ENCODE peak calls at places on chromosome 4, in four cellular contexts. D is tibial nerve, M is thoracic aorta, W is transverse colon. L is an unnamed sample.

GRCh38 chr4:151709587-151709986 is 51.2 kb downstream of the GATB start:
- DNase-seq in D (no peak), M (no peak), W (no peak), L (no peak)

GRCh38 chr4:5125326-5125725 is 74.0 kb downstream of the STK32B start:
- DNase-seq in D (no peak), W (no peak), M (no peak), L (no peak)

GRCh38 chr4:30753316-30753715 is 33.1 kb downstream of the PCDH7 start:
- DNase-seq in W (no peak), M (no peak), D (no peak), L (peak; percentile 65)

GRCh38 chr4:176927664-176928063 is 134.9 kb upstream of the VEGFC start:
- DNase-seq in M (no peak), D (no peak), W (no peak), L (peak; percentile 66)

GRCh38 chr4:99395595-99396364 is 39.4 kb downstream of the ADH7 start:
- DNase-seq in M (no peak), W (no peak), D (no peak), L (peak; percentile 56)

GRCh38 chr4:142091085-142091513 is 454.7 kb downstream of the IL15 start:
- DNase-seq in M (peak; percentile 8), W (no peak), D (peak; percentile 46), L (peak; percentile 89)

GRCh38 chr4:183172881-183173280 is 73.8 kb downstream of the WWC2 start:
- DNase-seq in W (no peak), M (no peak), D (no peak), L (no peak)

GRCh38 chr4:81571105-81571504 is 99.4 kb upstream of the RASGEF1B start:
- DNase-seq in D (no peak), W (no peak), M (no peak), L (peak; percentile 33)

GRCh38 chr4:139973015-139973414 is 181.0 kb downstream of the MAML3 start:
- DNase-seq in M (no peak), W (no peak), D (no peak), L (peak; percentile 5)

GRCh38 chr4:36824682-36825081 is 419.9 kb upstream of the NWD2 start:
- DNase-seq in M (no peak), D (no peak), W (no peak), L (no peak)

GRCh38 chr4:145481164-145481941 is at the start of gene SMAD1:
- DNase-seq in W (peak; percentile 86), M (peak; percentile 51), D (peak; percentile 66), L (peak; percentile 87)

GRCh38 chr4:947491-947971 is 15.3 kb downstream of the TMEM175 start:
- DNase-seq in M (no peak), D (no peak), W (no peak), L (no peak)

GRCh38 chr4:38519671-38520070 is 144.3 kb upstream of the KLF3 start:
- DNase-seq in M (no peak), W (no peak), D (no peak), L (no peak)

GRCh38 chr4:141957416-141957815 is 321.0 kb downstream of the IL15 start:
- DNase-seq in M (no peak), W (no peak), D (no peak), L (no peak)

GRCh38 chr4:40189997-40190396 is 6.8 kb upstream of the RHOH start:
- DNase-seq in D (no peak), W (no peak), M (no peak), L (no peak)

GRCh38 chr4:185656467-185656890 is 121.2 kb upstream of the PDLIM3 start:
- DNase-seq in M (no peak), W (peak; percentile 25), D (peak; percentile 10), L (peak; percentile 46)

GRCh38 chr4:144948421-144948820 is 149.6 kb downstream of the ANAPC10 start:
- DNase-seq in M (no peak), D (no peak), W (no peak), L (no peak)

GRCh38 chr4:105274504-105274903 is 127.8 kb downstream of the TET2 start:
- DNase-seq in D (no peak), M (no peak), W (no peak), L (no peak)
- H3K4me3 ChIP-seq in D (no peak overlapping the region), M (no peak overlapping the region), W (no peak overlapping the region), L (no peak overlapping the region)

DNA sequence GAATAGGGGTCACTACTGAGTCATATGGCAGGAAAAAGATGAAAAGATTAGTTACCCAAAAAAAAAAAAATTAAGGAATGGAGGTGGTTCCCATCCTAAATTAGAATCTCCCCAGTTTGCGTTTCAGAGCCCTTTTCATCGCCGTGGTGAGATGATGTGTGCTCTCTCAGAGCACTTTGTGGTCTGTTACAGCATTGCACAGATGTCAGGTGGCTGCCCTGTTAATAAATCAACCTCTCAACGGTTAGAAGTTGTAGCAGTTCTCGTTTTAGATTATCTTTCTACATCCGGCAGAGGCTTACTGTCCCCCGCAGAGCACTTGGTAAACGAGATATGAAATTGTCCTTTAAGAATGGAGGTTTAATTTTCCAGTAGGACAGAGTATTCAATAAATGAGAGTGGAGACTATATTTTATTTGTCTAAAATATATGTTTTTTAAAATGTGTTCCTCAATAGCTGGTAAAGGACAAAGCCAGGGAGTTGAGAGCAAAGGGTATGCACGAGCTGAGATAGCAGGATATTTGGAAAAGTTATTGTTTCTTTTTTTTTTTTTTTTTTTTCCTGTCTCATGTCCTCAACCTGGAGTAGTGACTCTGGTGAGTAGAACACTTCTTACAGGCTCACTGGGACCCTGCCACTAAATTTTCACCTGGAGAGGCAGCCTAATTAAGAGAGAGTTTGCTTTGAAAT is 26.9 kb downstream of the AFF1 start:
- DNase-seq in M (no peak), W (peak; percentile 41), D (no peak), L (no peak)
- H3K4me1 ChIP-seq in M (peaks cover 29% of the 10 kb centered on the region), W (peaks cover 43% of the 10 kb centered on the region), D (peaks cover 7% of the 10 kb centered on the region), L (peaks cover 3% of the 10 kb centered on the region)

GRCh38 chr4:56791316-56791715 is 30.2 kb downstream of the SPINK2 start:
- DNase-seq in M (no peak), W (no peak), D (no peak), L (no peak)

GRCh38 chr4:56790566-56791175 is 30.8 kb downstream of the SPINK2 start:
- DNase-seq in M (no peak), W (no peak), D (no peak), L (no peak)

GRCh38 chr4:56787380-56787779 is 34.1 kb downstream of the SPINK2 start:
- DNase-seq in M (no peak), D (no peak), W (peak; percentile 63), L (no peak)

GRCh38 chr4:56786955-56787354 is 34.5 kb downstream of the SPINK2 start:
- DNase-seq in W (peak; percentile 62), M (no peak), D (no peak), L (peak; percentile 50)

DNA sequence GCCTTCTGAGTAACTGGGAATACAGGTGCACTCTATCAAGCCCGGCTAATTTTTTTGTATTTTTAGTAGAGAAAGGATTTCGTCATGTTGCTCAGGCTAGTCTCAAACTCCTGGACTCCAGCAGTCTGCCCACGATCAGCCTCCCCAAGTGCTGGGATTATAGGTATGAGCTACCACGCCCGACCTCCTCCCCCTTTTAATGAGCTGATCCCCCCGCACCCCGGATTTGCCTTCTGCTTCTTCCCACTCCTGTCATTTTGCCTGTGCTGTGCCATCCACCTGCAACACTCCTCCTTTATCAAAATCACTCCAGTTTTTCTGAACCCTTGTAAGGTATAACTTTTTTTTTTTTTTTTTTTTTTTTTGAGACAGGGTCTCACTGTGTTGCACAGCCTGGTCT is 33.4 kb downstream of the SPINK2 start:
- DNase-seq in W (no peak), D (no peak), M (no peak), L (no peak)
- H3K4me3 ChIP-seq in W (no peak overlapping the region), D (no peak overlapping the region), M (no peak overlapping the region), L (no peak overlapping the region)

GRCh38 chr4:2260336-2261109 is 1.4 kb downstream of the MXD4 start:
- DNase-seq in D (no peak), W (peak; percentile 15), M (no peak), L (no peak)

GRCh38 chr4:2261853-2262144 is at the start of gene MXD4:
- DNase-seq in W (no peak), D (no peak), M (no peak), L (no peak)

GRCh38 chr4:2262145-2262943 is 435 bp upstream of the MXD4 start:
- DNase-seq in D (peak; percentile 97), W (peak; percentile 99), M (peak; percentile 99), L (peak; percentile 100)

GRCh38 chr4:2259541-2260267 is 2.2 kb downstream of the MXD4 start:
- DNase-seq in W (peak; percentile 7), D (no peak), M (no peak), L (no peak)

DNA sequence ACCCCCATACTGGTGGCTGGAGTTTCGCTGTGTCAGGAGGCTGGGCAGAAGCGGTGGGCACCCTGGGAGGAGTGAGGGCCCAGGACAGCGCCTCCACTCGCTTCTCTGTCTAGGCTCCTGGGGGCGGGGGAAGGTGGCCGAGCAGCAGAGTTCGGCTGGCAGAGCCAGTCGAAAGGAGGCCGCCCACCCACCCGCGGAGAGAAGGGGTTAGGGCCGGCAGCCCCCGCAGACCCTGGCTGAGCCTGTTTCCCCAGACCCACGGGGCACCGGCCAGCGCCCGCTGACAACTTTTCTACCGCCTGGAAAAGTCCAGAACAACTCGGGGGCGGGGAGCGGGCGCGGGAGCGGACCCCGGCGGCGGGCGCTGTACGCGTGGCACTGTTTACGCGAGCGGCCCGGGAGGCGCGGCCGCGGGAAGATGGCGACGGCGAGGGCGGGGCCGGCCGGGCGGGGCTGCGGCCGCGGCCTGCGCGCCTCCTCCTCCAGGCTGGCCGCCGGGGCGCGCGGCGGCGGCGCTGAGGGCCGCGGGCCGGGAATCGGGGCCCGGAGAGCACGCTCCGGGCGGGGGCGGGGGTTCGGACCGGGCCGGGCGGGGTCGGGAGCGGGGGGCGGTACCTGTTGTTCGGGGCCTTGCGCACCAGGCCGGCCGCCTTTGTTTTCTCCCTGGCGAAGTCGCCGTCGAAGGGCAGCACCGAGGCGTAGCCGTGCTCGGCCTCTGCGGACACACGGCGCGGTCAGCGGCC is 628 bp downstream of the MXD4 start:
- DNase-seq in D (no peak), W (peak; percentile 66), M (no peak), L (peak; percentile 30)
- H3K4me1 ChIP-seq in D (peaks cover 65% of the 10 kb centered on the region), W (peaks cover 63% of the 10 kb centered on the region), M (peaks cover 36% of the 10 kb centered on the region), L (peaks cover 25% of the 10 kb centered on the region)

GRCh38 chr4:8198906-8199593 is at the start of gene SH3TC1:
- DNase-seq in M (peak; percentile 40), D (peak; percentile 71), W (peak; percentile 92), L (peak; percentile 94)
- H3K4me3 ChIP-seq in M (peak within 1 kb of the TSS; percentile 70), D (peak within 1 kb of the TSS; percentile 20), W (peak within 1 kb of the TSS; percentile 13), L (peak within 1 kb of the TSS; percentile 84)

DNA sequence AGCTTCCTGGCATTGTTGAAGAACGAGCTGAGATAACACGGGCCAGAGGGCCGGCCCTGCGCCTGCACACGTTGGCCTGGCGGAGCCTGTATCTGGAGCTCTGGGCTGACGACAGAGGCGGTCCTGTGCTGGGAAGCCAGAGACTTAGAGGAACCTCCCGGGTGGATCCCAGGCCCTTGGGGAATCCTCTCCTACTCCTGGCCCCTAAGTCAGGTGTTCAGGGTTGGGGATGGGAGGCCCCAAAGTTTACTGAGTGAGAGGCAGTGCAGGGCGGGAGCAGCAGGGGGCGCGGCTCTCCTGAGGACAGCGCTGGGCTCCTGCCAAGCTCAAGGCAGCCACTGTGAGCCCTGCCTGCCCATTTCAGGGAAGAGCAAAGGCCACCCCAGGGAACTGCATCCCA is 2.5 kb upstream of the HTRA3 start:
- DNase-seq in D (peak; percentile 67), W (peak; percentile 67), M (no peak), L (no peak)
- H3K4me1 ChIP-seq in D (no peaks in the 10 kb centered on the region), W (peaks cover 10% of the 10 kb centered on the region), M (peaks cover 2% of the 10 kb centered on the region), L (peaks cover 5% of the 10 kb centered on the region)